ENCODE peak calls at places on chromosomes 13 and 19, in eight cellular contexts. G is NCI-H226; A is right cardiac atrium; B is EH; U is stimulated activated CD4-positive, alpha-beta T cell treated with anti-CD3 and anti-CD28 coated beads, Interleukin-4, amount 100 ng/mL, for 24 hours; H is CD8-positive, alpha-beta T cell; E is choroid plexus epithelial cell; X is fibroblast of lung. F is an unnamed sample.

GRCh38 chr13:59422646-59423045 is 741.1 kb downstream of the DIAPH3 start:
- DNase-seq in U (no peak), B (peak), X (no peak), E (peak), G (no peak), A (no peak), H (no peak), F (no peak)

GRCh38 chr19:35040474-35040825 is 1.1 kb upstream of the HPN start:
- DNase-seq in U (no peak), X (no peak), H (no peak), E (no peak), G (no peak), B (no peak), A (no peak), F (no peak)

GRCh38 chr19:5313307-5313706 is 27.3 kb downstream of the PTPRS start:
- DNase-seq in U (no peak), E (no peak), X (no peak), G (no peak), B (no peak), A (peak), H (no peak), F (no peak)

GRCh38 chr13:110232146-110232545 is 74.8 kb downstream of the COL4A1 start:
- DNase-seq in G (no peak), X (no peak), B (no peak), U (no peak), A (no peak), H (no peak), E (no peak), F (no peak)

GRCh38 chr19:14368011-14368513 is 13.2 kb upstream of the ADGRE5 start:
- DNase-seq in E (no peak), H (no peak), A (no peak), B (no peak), X (no peak), U (no peak), G (no peak), F (no peak)

GRCh38 chr13:99371956-99372355 is 64.8 kb upstream of the GPR183 start:
- DNase-seq in A (no peak), H (no peak), X (no peak), E (no peak), G (no peak), U (peak), B (no peak), F (no peak)

GRCh38 chr13:23020246-23020843 is 160.4 kb upstream of the SGCG start:
- DNase-seq in U (peak), X (peak), E (peak), H (no peak), B (peak), A (peak), G (no peak), F (peak)

GRCh38 chr13:113562085-113562749 is 22.3 kb upstream of the TFDP1 start:
- DNase-seq in B (peak), E (peak), U (peak), A (peak), H (peak), G (peak), X (peak), F (peak)

GRCh38 chr19:12880551-12881171 is 588 bp downstream of the DNASE2 start:
- DNase-seq in X (peak), E (peak), U (peak), B (peak), A (peak), G (no peak), H (no peak), F (no peak)

GRCh38 chr13:20831933-20832332 is 58.2 kb upstream of the EEF1AKMT1 start:
- DNase-seq in H (no peak), E (no peak), X (no peak), U (no peak), B (no peak), A (no peak), G (no peak), F (no peak)

GRCh38 chr19:17236414-17236716 is 9.4 kb downstream of the NR2F6 start:
- DNase-seq in E (no peak), A (peak), X (no peak), B (no peak), G (no peak), U (no peak), H (no peak), F (no peak)

GRCh38 chr19:7658219-7658686 is 10.6 kb upstream of the RETN start:
- DNase-seq in H (no peak), X (no peak), U (peak), B (no peak), G (no peak), E (no peak), A (no peak), F (no peak)

GRCh38 chr13:33032037-33032625 is 15.9 kb downstream of the KL start:
- DNase-seq in H (no peak), A (peak), X (no peak), E (no peak), B (peak), G (no peak), U (no peak), F (peak)

GRCh38 chr19:20103091-20103501 is 25.3 kb downstream of the ZNF90 start:
- DNase-seq in H (no peak), A (no peak), X (no peak), G (no peak), U (no peak), B (no peak), E (no peak), F (no peak)

GRCh38 chr13:23140492-23140891 is 40.3 kb upstream of the SGCG start:
- DNase-seq in H (no peak), E (no peak), B (no peak), U (no peak), G (no peak), X (peak), A (no peak), F (no peak)

GRCh38 chr13:20512042-20512683 is 13.5 kb downstream of the CRYL1 start:
- DNase-seq in H (no peak), E (no peak), U (no peak), A (no peak), X (no peak), B (no peak), G (no peak), F (no peak)